ENCODE peak calls at places on chromosomes 5 and 9, in nine cellular contexts. N, T, M, W, G, B, Q, V and L are unnamed samples.

GRCh38 chr9:135198889-135199288 is 111.4 kb downstream of the OLFM1 start:
- DNase-seq in N (no peak), T (no peak), M (peak; percentile 59), W (no peak), G (no peak), B (no peak), Q (no peak), V (no peak), L (no peak)

GRCh38 chr5:77774981-77775772 is 962 bp downstream of the TBCA start:
- DNase-seq in N (no peak), T (no peak), M (no peak), W (no peak), G (no peak), B (peak; percentile 24), Q (no peak), V (no peak), L (no peak)

GRCh38 chr9:134525070-134525815 is 116.4 kb upstream of the COL5A1 start:
- DNase-seq in N (no peak), T (peak; percentile 50), M (no peak), W (no peak), G (no peak), B (no peak), Q (no peak), V (no peak), L (no peak)

GRCh38 chr5:144433140-144433822 is 262.6 kb downstream of the KCTD16 start:
- DNase-seq in N (no peak), T (no peak), M (no peak), W (no peak), G (no peak), B (no peak), Q (no peak), V (no peak), L (no peak)

GRCh38 chr5:155651-156410 is 35.5 kb upstream of the LRRC14B start:
- DNase-seq in N (no peak), T (no peak), M (no peak), W (no peak), G (no peak), B (no peak), Q (no peak), V (peak; percentile 43), L (no peak)

GRCh38 chr9:89234636-89235035 is 56.0 kb upstream of the SHC3 start:
- DNase-seq in N (no peak), T (no peak), M (peak; percentile 37), W (peak; percentile 29), G (no peak), B (no peak), Q (no peak), V (no peak), L (no peak)

GRCh38 chr9:76912631-76913275 is 6.8 kb upstream of the PRUNE2 start:
- DNase-seq in N (no peak), T (no peak), M (no peak), W (no peak), G (no peak), B (no peak), Q (no peak), V (no peak), L (peak; percentile 2)

GRCh38 chr9:133658442-133659431 is 22.6 kb downstream of the DBH start:
- DNase-seq in N (peak; percentile 82), T (peak; percentile 71), M (peak; percentile 78), W (peak; percentile 26), G (no peak), B (no peak), Q (no peak), V (no peak), L (no peak)

GRCh38 chr5:75648712-75649111 is 37.5 kb downstream of the ANKDD1B start:
- DNase-seq in N (no peak), T (no peak), M (no peak), W (no peak), G (no peak), B (no peak), Q (no peak), V (no peak), L (no peak)

GRCh38 chr5:39411051-39411450 is 13.7 kb downstream of the DAB2 start:
- DNase-seq in N (no peak), T (no peak), M (no peak), W (no peak), G (no peak), B (no peak), Q (no peak), V (no peak), L (no peak)

GRCh38 chr9:110282767-110283136 is 26.4 kb upstream of the TXN start:
- DNase-seq in N (no peak), T (no peak), M (no peak), W (no peak), G (no peak), B (no peak), Q (no peak), V (no peak), L (no peak)

GRCh38 chr9:93039976-93040375 is 18.5 kb upstream of the SUSD3 start:
- DNase-seq in N (no peak), T (no peak), M (no peak), W (no peak), G (no peak), B (no peak), Q (no peak), V (no peak), L (no peak)

GRCh38 chr9:130659699-130660248 is 4.6 kb upstream of the PRDM12 start:
- DNase-seq in N (no peak), T (no peak), M (peak; percentile 84), W (no peak), G (no peak), B (no peak), Q (no peak), V (no peak), L (no peak)

GRCh38 chr5:156432830-156433105 is 105.8 kb downstream of the SGCD start:
- DNase-seq in N (no peak), T (no peak), M (no peak), W (no peak), G (no peak), B (no peak), Q (no peak), V (no peak), L (no peak)

GRCh38 chr5:116660929-116661328 is 86.3 kb upstream of the SEMA6A start:
- DNase-seq in N (no peak), T (no peak), M (no peak), W (no peak), G (no peak), B (no peak), Q (no peak), V (no peak), L (no peak)

GRCh38 chr5:121853853-121854252 is 2.2 kb downstream of the FTMT start:
- DNase-seq in N (no peak), T (no peak), M (no peak), W (no peak), G (no peak), B (no peak), Q (no peak), V (no peak), L (no peak)

GRCh38 chr9:752201-752600 is 89.3 kb upstream of the DMRT1 start:
- DNase-seq in N (no peak), T (no peak), M (no peak), W (no peak), G (no peak), B (no peak), Q (no peak), V (no peak), L (no peak)

GRCh38 chr9:95305770-95306492 is 11.6 kb downstream of the FANCC start:
- DNase-seq in N (no peak), T (no peak), M (no peak), W (no peak), G (no peak), B (no peak), Q (no peak), V (no peak), L (no peak)

GRCh38 chr9:91422832-91423711 is 560 bp downstream of the NFIL3 start:
- DNase-seq in N (no peak), T (peak; percentile 80), M (peak; percentile 61), W (peak; percentile 36), G (no peak), B (peak; percentile 87), Q (peak; percentile 70), V (peak; percentile 91), L (no peak)